ENCODE peak calls at places on chromosomes 7 and 10, in six cellular contexts. D is NCI-H2171 treated with DMSO at 0.1 percent for 48 hours, I is ELF-1, S is substantia nigra, U is hypothalamus, L is nucleus accumbens. Z is an unnamed sample.

GRCh38 chr7:130141858-130142653 is 63.1 kb downstream of the TMEM209 start:
- DNase-seq in S (no peak), U (no peak), I (no peak), D (no peak), L (no peak), Z (no peak)

GRCh38 chr10:90579602-90580242 is 278.1 kb downstream of the HTR7 start:
- DNase-seq in D (no peak), L (no peak), I (peak), S (no peak), U (no peak), Z (peak)

GRCh38 chr7:51009716-51010496 is 227.2 kb upstream of the GRB10 start:
- DNase-seq in U (no peak), S (no peak), L (no peak), I (peak), D (no peak), Z (peak)

GRCh38 chr7:80307251-80307856 is 172.7 kb downstream of the GNAI1 start:
- DNase-seq in D (no peak), U (no peak), S (no peak), I (no peak), L (no peak), Z (no peak)

GRCh38 chr7:123645516-123645915 is 10.2 kb upstream of the LMOD2 start:
- DNase-seq in D (peak), S (no peak), I (no peak), L (no peak), U (no peak), Z (no peak)

GRCh38 chr10:110498982-110499795 is 1.5 kb downstream of the DUSP5 start:
- DNase-seq in S (no peak), D (no peak), U (no peak), L (no peak), I (peak), Z (peak)

GRCh38 chr7:12436896-12437535 is 33.4 kb upstream of the VWDE start:
- DNase-seq in U (no peak), D (no peak), S (peak), L (no peak), I (peak), Z (no peak)

GRCh38 chr10:1272079-1272478 is 215.9 kb downstream of the WDR37 start:
- DNase-seq in I (peak), D (no peak), S (no peak), L (no peak), U (no peak), Z (no peak)

GRCh38 chr10:122276611-122277205 is 5.6 kb downstream of the BTBD16 start:
- DNase-seq in U (no peak), L (no peak), D (no peak), I (peak), S (no peak), Z (peak)

GRCh38 chr10:61757525-61758397 is 95.0 kb downstream of the CABCOCO1 start:
- DNase-seq in L (no peak), I (no peak), U (no peak), S (no peak), D (no peak), Z (peak)

GRCh38 chr7:140000666-140001268 is 62.0 kb downstream of the PARP12 start:
- DNase-seq in I (no peak), D (no peak), L (no peak), U (no peak), S (no peak), Z (no peak)

GRCh38 chr10:53601260-53601875 is 828.8 kb upstream of the MBL2 start:
- DNase-seq in U (no peak), S (peak), L (no peak), D (peak), I (no peak), Z (peak)

GRCh38 chr10:6473430-6473829 is 106.6 kb downstream of the PRKCQ start:
- DNase-seq in L (no peak), U (no peak), S (no peak), D (no peak), I (no peak), Z (no peak)

GRCh38 chr7:29336851-29337627 is 142.5 kb downstream of the CHN2 start:
- DNase-seq in L (no peak), D (no peak), I (no peak), U (peak), S (peak), Z (no peak)

GRCh38 chr10:60808031-60808430 is 29.8 kb downstream of the CDK1 start:
- DNase-seq in D (no peak), U (no peak), L (no peak), I (no peak), S (no peak), Z (no peak)

Z was measured in Caki2.